ENCODE peak calls at places on chromosome 16, in seven cellular contexts. N is heart right ventricle, Y is body of pancreas, D is GM23338, U is progenitor cell of endocrine pancreas, C is AG09309, G is upper lobe of right lung. A is an unnamed sample.

GRCh38 chr16:74698220-74698619 is 2.4 kb downstream of the MLKL start:
- DNase-seq in N (no peak), Y (no peak), D (no peak), U (no peak), C (no peak), G (no peak), A (no peak)

GRCh38 chr16:73339821-73340220 is 291.9 kb upstream of the ZFHX3 start:
- DNase-seq in N (no peak), Y (no peak), D (peak), U (no peak), C (no peak), G (no peak), A (no peak)

GRCh38 chr16:49277766-49278566 is 3.7 kb downstream of the CBLN1 start:
- DNase-seq in N (no peak), Y (no peak), D (peak), U (no peak), C (no peak), G (no peak), A (no peak)

GRCh38 chr16:87135631-87136030 is 181.6 kb downstream of the C16orf95 start:
- DNase-seq in N (no peak), Y (no peak), D (no peak), U (no peak), C (no peak), G (peak), A (no peak)

GRCh38 chr16:27446721-27447120 is 44.7 kb downstream of the IL21R start:
- DNase-seq in N (no peak), Y (no peak), D (no peak), U (no peak), C (no peak), G (no peak), A (no peak)

GRCh38 chr16:80006175-80006895 is 405.8 kb upstream of the MAF start:
- DNase-seq in N (peak), Y (no peak), D (no peak), U (no peak), C (no peak), G (no peak), A (no peak)

GRCh38 chr16:4660454-4661007 is 32.8 kb upstream of the NUDT16L1 start:
- DNase-seq in N (peak), Y (peak), D (no peak), U (no peak), C (no peak), G (peak), A (no peak)

GRCh38 chr16:89194340-89195311 is 5.7 kb downstream of the SLC22A31 start:
- DNase-seq in N (no peak), Y (peak), D (no peak), U (no peak), C (no peak), G (peak), A (no peak)

GRCh38 chr16:83653785-83654184 is 154.0 kb upstream of the HSBP1 start:
- DNase-seq in N (no peak), Y (no peak), D (no peak), U (no peak), C (no peak), G (no peak), A (peak)

GRCh38 chr16:57403965-57404817 is at the start of gene CCL17:
- DNase-seq in N (no peak), Y (no peak), D (no peak), U (no peak), C (no peak), G (no peak), A (no peak)

GRCh38 chr16:29230671-29231091 is 175.8 kb downstream of the NPIPB11 start:
- DNase-seq in N (no peak), Y (no peak), D (peak), U (no peak), C (no peak), G (peak), A (no peak)

GRCh38 chr16:58492066-58492465 is 7.9 kb upstream of the NDRG4 start:
- DNase-seq in N (no peak), Y (no peak), D (no peak), U (no peak), C (no peak), G (peak), A (no peak)

GRCh38 chr16:58485184-58485887 is 14.6 kb upstream of the NDRG4 start:
- DNase-seq in N (no peak), Y (no peak), D (no peak), U (no peak), C (no peak), G (no peak), A (no peak)

GRCh38 chr16:58490100-58490499 is 9.8 kb upstream of the NDRG4 start:
- DNase-seq in N (no peak), Y (no peak), D (no peak), U (no peak), C (no peak), G (peak), A (no peak)

GRCh38 chr16:58487566-58488351 is 12.2 kb upstream of the NDRG4 start:
- DNase-seq in N (peak), Y (peak), D (peak), U (peak), C (no peak), G (peak), A (peak)

DNA sequence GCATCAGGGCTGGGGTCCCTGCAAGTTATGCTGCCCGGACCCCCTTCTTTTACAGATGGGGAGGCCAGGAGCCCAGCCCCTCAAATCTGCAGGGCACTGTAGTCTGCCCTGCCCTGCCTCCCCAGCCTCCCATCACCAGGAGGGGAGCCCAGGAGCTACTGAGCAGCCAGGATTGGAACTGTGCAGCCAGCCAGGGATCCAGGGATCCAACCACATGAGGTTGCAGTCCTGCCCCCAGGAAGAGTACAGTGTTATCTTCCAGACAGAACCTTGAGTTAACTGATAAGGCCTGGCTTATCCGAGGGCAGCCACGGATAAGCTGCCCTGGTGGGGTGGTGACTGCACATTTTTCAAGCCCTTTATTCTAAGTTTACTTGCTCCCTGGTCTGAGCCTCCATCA is 11.4 kb upstream of the NDRG4 start:
- DNase-seq in N (no peak), Y (no peak), D (no peak), U (no peak), C (no peak), G (peak), A (no peak)
- TF ChIP-seq CTCF in N (no peak), Y (no peak), D (no peak), U (no peak), C (no peak), G (no peak), A (no peak)

GRCh38 chr16:71210-71539 is 1.3 kb downstream of the RHBDF1 start:
- DNase-seq in N (no peak), Y (no peak), D (no peak), U (no peak), C (no peak), G (no peak), A (no peak)
- TF ChIP-seq CTCF in N (no peak), Y (no peak), D (no peak), U (no peak), C (no peak), G (no peak), A (no peak)

DNA sequence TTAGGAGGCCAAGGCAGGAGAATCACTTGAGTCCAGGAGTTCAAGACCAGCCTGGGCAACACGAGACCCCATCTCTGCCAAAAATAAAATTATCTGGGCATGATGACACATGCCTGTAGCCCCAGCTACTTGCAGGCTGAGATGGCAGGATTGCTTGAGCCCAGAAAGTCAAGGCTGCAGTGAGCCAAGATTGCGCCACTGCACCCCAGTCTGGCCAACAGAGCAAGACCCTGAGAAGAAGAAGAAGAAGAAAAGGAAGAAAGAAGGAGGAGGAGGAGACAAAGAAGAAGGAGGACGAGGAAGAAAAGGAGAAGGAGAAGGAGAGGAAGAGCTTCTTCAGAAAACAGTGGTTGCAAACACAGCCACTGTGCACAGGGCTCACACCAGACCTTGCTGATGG is 8.4 kb upstream of the DPEP3 start:
- DNase-seq in N (no peak), Y (no peak), D (no peak), U (no peak), C (no peak), G (no peak), A (no peak)
- TF ChIP-seq CTCF in N (no peak), Y (no peak), D (no peak), U (no peak), C (no peak), G (no peak), A (no peak)

GRCh38 chr16:1543085-1543896 is 9.8 kb downstream of the TMEM204 start:
- DNase-seq in N (peak), Y (peak), D (peak), U (no peak), C (peak), G (peak), A (no peak)
- TF ChIP-seq CTCF in N (no peak), Y (no peak), D (no peak), U (no peak), C (peak), G (peak), A (no peak)

GRCh38 chr16:85323961-85324253 is 211.6 kb upstream of the CIBAR2 start:
- DNase-seq in N (no peak), Y (no peak), D (no peak), U (no peak), C (no peak), G (no peak), A (no peak)
- TF ChIP-seq CTCF in N (no peak), Y (no peak), D (no peak), U (no peak), C (no peak), G (no peak), A (no peak)

GRCh38 chr16:30407794-30408534 is 558 bp downstream of the ZNF771 start:
- DNase-seq in N (no peak), Y (no peak), D (peak), U (no peak), C (no peak), G (no peak), A (no peak)
- TF ChIP-seq CTCF in N (no peak), Y (no peak), D (no peak), U (no peak), C (no peak), G (no peak), A (no peak)

GRCh38 chr16:81444448-81445121 is at the start of gene CMIP:
- DNase-seq in N (peak), Y (peak), D (peak), U (peak), C (no peak), G (peak), A (no peak)

GRCh38 chr16:81446318-81447275 is 2.0 kb downstream of the CMIP start:
- DNase-seq in N (no peak), Y (peak), D (peak), U (no peak), C (no peak), G (no peak), A (no peak)

GRCh38 chr16:81445926-81446317 is 1.3 kb downstream of the CMIP start:
- DNase-seq in N (no peak), Y (peak), D (peak), U (no peak), C (no peak), G (no peak), A (no peak)

GRCh38 chr16:81443688-81444447 is 740 bp upstream of the CMIP start:
- DNase-seq in N (peak), Y (peak), D (peak), U (peak), C (no peak), G (peak), A (no peak)

GRCh38 chr16:81445143-81445922 is 725 bp downstream of the CMIP start:
- DNase-seq in N (peak), Y (peak), D (peak), U (peak), C (no peak), G (peak), A (no peak)
- TF ChIP-seq CTCF in N (peak), Y (no peak), D (no peak), U (peak), C (peak), G (peak), A (peak)

GRCh38 chr16:51941412-51941811 is 605.5 kb downstream of the TOX3 start:
- DNase-seq in N (no peak), Y (no peak), D (peak), U (no peak), C (no peak), G (no peak), A (no peak)
- TF ChIP-seq CTCF in N (no peak), Y (no peak), D (peak), U (no peak), C (no peak), G (no peak), A (no peak)

GRCh38 chr16:19241512-19241911 is 44.0 kb upstream of the CLEC19A start:
- DNase-seq in N (no peak), Y (no peak), D (no peak), U (no peak), C (no peak), G (no peak), A (no peak)

GRCh38 chr16:19242987-19243386 is 42.5 kb upstream of the CLEC19A start:
- DNase-seq in N (no peak), Y (no peak), D (no peak), U (no peak), C (no peak), G (no peak), A (no peak)

GRCh38 chr16:19240494-19240893 is 45.0 kb upstream of the CLEC19A start:
- DNase-seq in N (no peak), Y (no peak), D (no peak), U (no peak), C (no peak), G (no peak), A (no peak)

GRCh38 chr16:19239756-19240155 is 45.8 kb upstream of the CLEC19A start:
- DNase-seq in N (no peak), Y (no peak), D (no peak), U (no peak), C (no peak), G (no peak), A (no peak)

DNA sequence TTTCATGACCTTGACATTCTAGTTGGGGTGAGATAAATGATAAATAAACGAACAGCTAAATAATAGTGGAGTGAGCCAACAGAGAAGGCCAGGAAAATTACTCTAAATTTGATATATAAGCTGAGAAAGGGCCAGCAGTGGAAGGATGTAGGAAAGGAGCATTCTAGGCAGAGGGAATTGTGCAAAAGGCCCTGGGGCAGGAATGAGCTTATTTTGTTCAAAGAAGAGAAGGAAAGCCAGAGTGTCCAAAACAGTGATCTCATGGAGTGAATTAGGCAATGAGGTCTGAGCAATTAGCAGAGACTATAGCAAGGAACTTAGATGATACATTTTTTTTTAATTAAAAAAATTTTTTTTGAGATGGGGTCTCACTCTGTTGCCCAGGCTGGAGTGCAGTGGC is 43.3 kb upstream of the CLEC19A start:
- DNase-seq in N (no peak), Y (no peak), D (no peak), U (no peak), C (no peak), G (no peak), A (no peak)
- TF ChIP-seq CTCF in N (no peak), Y (no peak), D (no peak), U (no peak), C (no peak), G (no peak), A (no peak)

DNA sequence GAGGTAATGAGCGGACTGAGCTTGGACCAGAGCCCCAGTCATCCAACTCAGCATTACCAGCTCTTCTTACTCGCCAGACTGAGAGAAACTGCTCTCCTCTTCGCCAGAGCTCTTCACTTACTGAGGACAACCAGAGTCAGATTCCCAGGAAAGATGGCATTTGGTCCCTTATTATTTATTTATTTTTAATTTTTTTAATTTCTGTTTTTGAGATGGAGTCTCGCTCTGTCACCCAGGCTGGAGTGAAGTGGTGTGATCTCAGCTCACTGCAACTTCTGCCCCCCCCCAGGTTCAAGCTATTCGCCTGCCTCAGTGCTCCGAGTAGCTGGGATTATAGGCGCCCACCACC is 23.3 kb downstream of the DEXI start:
- DNase-seq in N (no peak), Y (no peak), D (no peak), U (no peak), C (no peak), G (no peak), A (no peak)
- TF ChIP-seq CTCF in N (no peak), Y (no peak), D (no peak), U (no peak), C (no peak), G (no peak), A (no peak)

A was measured in AG04449.